ENCODE peak calls at places on chromosomes 6 and 20, in ten cellular contexts. E is transverse colon; C is stimulated activated CD4-positive, alpha-beta T cell treated with anti-CD3 and anti-CD28 coated beads, Interleukin-15, amount 100 ng/mL, for 24 hours; Q is T-helper 1 cell; O is GM23248; M is Calu3; S is LoVo; J is HFFc6; R is neuronal stem cell; A is NCI-H2171 treated with DMSO at 0.1 percent for 48 hours. L is an unnamed sample.

GRCh38 chr20:40521962-40522361 is 167.1 kb downstream of the MAFB start:
- DNase-seq in E (no peak), C (no peak), Q (no peak), O (no peak), M (no peak), S (no peak), J (no peak), R (no peak), A (no peak), L (no peak)

GRCh38 chr6:155377061-155377460 is 62.8 kb upstream of the TFB1M start:
- DNase-seq in E (no peak), C (no peak), Q (no peak), O (peak), M (no peak), S (no peak), J (peak), R (no peak), A (no peak), L (no peak)

GRCh38 chr20:41330941-41331340 is 9.7 kb upstream of the LPIN3 start:
- DNase-seq in E (no peak), C (no peak), Q (no peak), O (no peak), M (no peak), S (no peak), J (no peak), R (no peak), A (no peak), L (no peak)

GRCh38 chr6:111230351-111231077 is 143.2 kb downstream of the SLC16A10 start:
- DNase-seq in E (no peak), C (no peak), Q (no peak), O (peak), M (no peak), S (no peak), J (peak), R (no peak), A (no peak), L (no peak)

GRCh38 chr20:59608396-59608795 is 4.1 kb downstream of the PHACTR3 start:
- DNase-seq in E (no peak), C (no peak), Q (no peak), O (no peak), M (no peak), S (no peak), J (no peak), R (no peak), A (no peak), L (no peak)

GRCh38 chr6:138093632-138094031 is 13.6 kb downstream of the PERP start:
- DNase-seq in E (no peak), C (no peak), Q (no peak), O (no peak), M (no peak), S (no peak), J (no peak), R (no peak), A (no peak), L (no peak)

GRCh38 chr20:4573564-4574355 is 147.9 kb upstream of the PRND start:
- DNase-seq in E (no peak), C (no peak), Q (no peak), O (peak), M (no peak), S (no peak), J (peak), R (no peak), A (peak), L (no peak)

GRCh38 chr6:118712955-118713354 is 61.6 kb upstream of the CEP85L start:
- DNase-seq in E (no peak), C (no peak), Q (peak), O (peak), M (no peak), S (no peak), J (peak), R (no peak), A (no peak), L (no peak)

GRCh38 chr6:42100029-42100901 is 42.2 kb downstream of the C6orf132 start:
- DNase-seq in E (peak), C (peak), Q (peak), O (peak), M (peak), S (peak), J (peak), R (no peak), A (no peak), L (peak)

GRCh38 chr20:46708172-46708860 is 1.1 kb upstream of the SLC2A10 start:
- DNase-seq in E (peak), C (peak), Q (no peak), O (no peak), M (peak), S (no peak), J (no peak), R (no peak), A (peak), L (peak)

GRCh38 chr6:148890091-148890490 is 143.3 kb downstream of the UST start:
- DNase-seq in E (no peak), C (no peak), Q (no peak), O (peak), M (no peak), S (no peak), J (no peak), R (no peak), A (no peak), L (no peak)

GRCh38 chr6:52286798-52287432 is 2.4 kb upstream of the MCM3 start:
- DNase-seq in E (peak), C (peak), Q (peak), O (peak), M (peak), S (peak), J (peak), R (peak), A (peak), L (peak)

GRCh38 chr6:158327216-158327615 is 15.0 kb downstream of the TULP4 start:
- DNase-seq in E (no peak), C (no peak), Q (no peak), O (no peak), M (no peak), S (no peak), J (no peak), R (no peak), A (no peak), L (no peak)

L was measured in small intestine.